ENCODE peak calls at places on chromosomes 11 and 22, in four cellular contexts. One of them, this sample, is unnamed.
A peak's percentile ranks its signal among the peaks of the same experiment; 100 is the strongest.

GRCh38 chr22:41000040-41000565 is 48.9 kb downstream of the RBX1 start:
- DNase-seq in KBM-7: no peak
- DNase-seq in immature natural killer cell: no peak
- DNase-seq in NCI-H69: no peak
- DNase-seq in this sample: no peak

GRCh38 chr11:122786896-122787295 is 51.4 kb upstream of the CRTAM start:
- DNase-seq in KBM-7: no peak
- DNase-seq in immature natural killer cell: no peak
- DNase-seq in NCI-H69: no peak
- DNase-seq in this sample: no peak

GRCh38 chr22:37932821-37933578 is 20.4 kb downstream of the C22orf23 start:
- DNase-seq in immature natural killer cell: no peak
- DNase-seq in NCI-H69: peak; percentile 48
- DNase-seq in KBM-7: no peak
- DNase-seq in this sample: no peak

GRCh38 chr11:80529722-80530121 is 1088.9 kb upstream of the TENM4 start:
- DNase-seq in KBM-7: no peak
- DNase-seq in immature natural killer cell: no peak
- DNase-seq in NCI-H69: no peak
- DNase-seq in this sample: no peak

GRCh38 chr11:122186439-122187080 is 70.5 kb upstream of the BLID start:
- DNase-seq in KBM-7: no peak
- DNase-seq in NCI-H69: no peak
- DNase-seq in immature natural killer cell: no peak
- DNase-seq in this sample: no peak

GRCh38 chr11:82663535-82663934 is 70.1 kb downstream of the FAM181B start:
- DNase-seq in NCI-H69: no peak
- DNase-seq in immature natural killer cell: no peak
- DNase-seq in KBM-7: no peak
- DNase-seq in this sample: no peak

GRCh38 chr22:46246178-46246577 is 3.9 kb downstream of the CDPF1 start:
- DNase-seq in KBM-7: no peak
- DNase-seq in immature natural killer cell: no peak
- DNase-seq in NCI-H69: no peak
- DNase-seq in this sample: no peak

GRCh38 chr22:44337658-44338004 is 24.9 kb upstream of the SHISAL1 start:
- DNase-seq in NCI-H69: peak; percentile 89
- DNase-seq in immature natural killer cell: no peak
- DNase-seq in KBM-7: no peak
- DNase-seq in this sample: no peak

GRCh38 chr22:27627444-27627833 is 174.1 kb downstream of the MN1 start:
- DNase-seq in KBM-7: no peak
- DNase-seq in immature natural killer cell: no peak
- DNase-seq in NCI-H69: no peak
- DNase-seq in this sample: no peak

GRCh38 chr22:45785458-45785857 is 113.8 kb downstream of the ATXN10 start:
- DNase-seq in KBM-7: no peak
- DNase-seq in immature natural killer cell: no peak
- DNase-seq in NCI-H69: peak; percentile 9
- DNase-seq in this sample: no peak

GRCh38 chr22:46471901-46472721 is 65.3 kb downstream of the CELSR1 start:
- DNase-seq in KBM-7: no peak
- DNase-seq in immature natural killer cell: no peak
- DNase-seq in NCI-H69: no peak
- DNase-seq in this sample: no peak

GRCh38 chr11:117239295-117239694 is 6.8 kb downstream of the RNF214 start:
- DNase-seq in NCI-H69: no peak
- DNase-seq in KBM-7: no peak
- DNase-seq in immature natural killer cell: no peak
- DNase-seq in this sample: no peak

GRCh38 chr11:71940561-71941219 is 11.8 kb downstream of the RNF121 start:
- DNase-seq in KBM-7: no peak
- DNase-seq in immature natural killer cell: no peak
- DNase-seq in NCI-H69: peak; percentile 27
- DNase-seq in this sample: no peak

GRCh38 chr11:93846411-93846810 is 4.0 kb downstream of the VSTM5 start:
- DNase-seq in immature natural killer cell: no peak
- DNase-seq in NCI-H69: no peak
- DNase-seq in KBM-7: no peak
- DNase-seq in this sample: no peak

GRCh38 chr11:76916712-76917111 is 56.0 kb downstream of the ACER3 start:
- DNase-seq in KBM-7: no peak
- DNase-seq in NCI-H69: no peak
- DNase-seq in immature natural killer cell: no peak
- DNase-seq in this sample: no peak

GRCh38 chr11:7436657-7437056 is 48.6 kb upstream of the OLFML1 start:
- DNase-seq in KBM-7: peak; percentile 58
- DNase-seq in immature natural killer cell: no peak
- DNase-seq in NCI-H69: peak; percentile 49
- DNase-seq in this sample: no peak

GRCh38 chr11:2173150-2173693 is 1.6 kb upstream of the TH start:
- DNase-seq in KBM-7: no peak
- DNase-seq in NCI-H69: no peak
- DNase-seq in immature natural killer cell: no peak
- DNase-seq in this sample: peak; percentile 36

GRCh38 chr22:19663821-19664325 is 50.4 kb upstream of the SEPTIN5 start:
- DNase-seq in KBM-7: no peak
- DNase-seq in NCI-H69: peak; percentile 92
- DNase-seq in immature natural killer cell: no peak
- DNase-seq in this sample: no peak

GRCh38 chr11:8356216-8356615 is 92.5 kb upstream of the LMO1 start:
- DNase-seq in immature natural killer cell: no peak
- DNase-seq in KBM-7: no peak
- DNase-seq in NCI-H69: no peak
- DNase-seq in this sample: no peak

GRCh38 chr11:2470495-2470894 is 25.7 kb downstream of the KCNQ1 start:
- DNase-seq in NCI-H69: no peak
- DNase-seq in KBM-7: no peak
- DNase-seq in immature natural killer cell: no peak
- DNase-seq in this sample: no peak